ENCODE peak calls at places on chromosome 1, in seven cellular contexts. Q, P, T, Y, D, V and L are unnamed samples.

GRCh38 chr1:181685216-181685615 is 201.9 kb downstream of the CACNA1E start:
- DNase-seq in Y (no peak), P (no peak), T (no peak), Q (no peak), V (no peak), D (no peak), L (no peak)

GRCh38 chr1:177567393-177567792 is 396.6 kb downstream of the BRINP2 start:
- DNase-seq in V (no peak), P (no peak), Y (no peak), T (no peak), D (no peak), Q (no peak), L (peak; percentile 15)

GRCh38 chr1:172970186-172970585 is 80.6 kb downstream of the TNFSF18 start:
- DNase-seq in Y (no peak), Q (no peak), D (no peak), P (no peak), V (no peak), T (no peak), L (no peak)

GRCh38 chr1:38858833-38859560 is 575 bp downstream of the RRAGC start:
- DNase-seq in P (peak; percentile 85), Q (peak; percentile 19), T (peak; percentile 40), V (no peak), D (peak; percentile 62), Y (peak; percentile 13), L (peak; percentile 45)

GRCh38 chr1:174954686-174955669 is 44.8 kb upstream of the CACYBP start:
- DNase-seq in D (no peak), Q (no peak), Y (no peak), T (no peak), P (no peak), V (no peak), L (no peak)

GRCh38 chr1:58768971-58769808 is 14.7 kb downstream of the JUN start:
- DNase-seq in V (peak; percentile 89), T (peak; percentile 22), D (peak; percentile 61), P (peak; percentile 93), Y (no peak), Q (peak; percentile 55), L (peak; percentile 74)

GRCh38 chr1:237814319-237814924 is 76.3 kb downstream of the ZP4 start:
- DNase-seq in V (no peak), T (no peak), P (no peak), Y (no peak), Q (no peak), D (no peak), L (peak; percentile 39)

GRCh38 chr1:14598007-14598497 is 433 bp upstream of the KAZN start:
- DNase-seq in P (no peak), T (no peak), D (no peak), Y (no peak), V (peak; percentile 2), Q (peak; percentile 30), L (peak; percentile 44)

GRCh38 chr1:115408489-115409002 is 70.5 kb upstream of the NGF start:
- DNase-seq in Y (no peak), Q (no peak), V (no peak), P (no peak), T (no peak), D (no peak), L (no peak)

GRCh38 chr1:30675289-30675688 is 48.1 kb downstream of the MATN1 start:
- DNase-seq in T (no peak), P (no peak), V (no peak), Y (no peak), Q (no peak), D (no peak), L (no peak)

GRCh38 chr1:19043579-19044443 is 87.3 kb upstream of the IFFO2 start:
- DNase-seq in V (no peak), D (no peak), P (peak; percentile 54), Y (no peak), T (no peak), Q (no peak), L (no peak)